ENCODE peak calls at places on chromosomes 16 and 17, in five cellular contexts. R is heart left ventricle, O is left ventricle myocardium inferior, W is right cardiac atrium, U is colonic mucosa. S is an unnamed sample.

GRCh38 chr16:71610936-71611871 is 14.8 kb upstream of the MARVELD3 start:
- DNase-seq in R (peak; percentile 41), O (peak; percentile 46), W (peak; percentile 65), U (peak; percentile 73), S (no peak)

GRCh38 chr16:50394215-50394802 is 25.5 kb upstream of the BRD7 start:
- DNase-seq in R (no peak), O (no peak), W (no peak), U (no peak), S (peak; percentile 19)

GRCh38 chr17:6299275-6299674 is 135.6 kb downstream of the AIPL1 start:
- DNase-seq in R (no peak), O (no peak), W (no peak), U (no peak), S (no peak)

GRCh38 chr17:59512844-59513383 is 52.5 kb upstream of the DHX40 start:
- DNase-seq in R (no peak), O (no peak), W (no peak), U (no peak), S (no peak)

GRCh38 chr16:15811416-15811777 is 45.4 kb downstream of the MYH11 start:
- DNase-seq in R (no peak), O (no peak), W (no peak), U (no peak), S (no peak)

GRCh38 chr17:83096401-83097220 is 17.2 kb downstream of the METRNL start:
- DNase-seq in R (no peak), O (no peak), W (no peak), U (peak; percentile 66), S (no peak)

GRCh38 chr16:85728879-85729278 is 22.0 kb downstream of the C16orf74 start:
- DNase-seq in R (no peak), O (no peak), W (no peak), U (no peak), S (no peak)

GRCh38 chr16:1183235-1183907 is 30.5 kb downstream of the CACNA1H start:
- DNase-seq in R (peak; percentile 63), O (peak; percentile 58), W (peak; percentile 55), U (peak; percentile 47), S (no peak)

GRCh38 chr16:18800674-18801196 is 614 bp downstream of the ARL6IP1 start:
- DNase-seq in R (no peak), O (no peak), W (no peak), U (peak; percentile 39), S (no peak)

GRCh38 chr17:80109713-80110446 is 8.5 kb downstream of the GAA start:
- DNase-seq in R (no peak), O (no peak), W (no peak), U (no peak), S (peak; percentile 61)

GRCh38 chr16:14672403-14672971 is 21.6 kb downstream of the PLA2G10 start:
- DNase-seq in R (no peak), O (no peak), W (no peak), U (peak; percentile 77), S (no peak)

GRCh38 chr17:16150251-16150859 is 65.0 kb downstream of the NCOR1 start:
- DNase-seq in R (no peak), O (no peak), W (no peak), U (no peak), S (no peak)

GRCh38 chr17:4433515-4434031 is at the start of gene SPNS3:
- DNase-seq in R (no peak), O (no peak), W (no peak), U (no peak), S (no peak)

GRCh38 chr17:40021471-40021961 is 6.3 kb downstream of the CSF3 start:
- DNase-seq in R (no peak), O (no peak), W (no peak), U (no peak), S (no peak)

GRCh38 chr17:38536661-38537060 is 69.1 kb downstream of the SRCIN1 start:
- DNase-seq in R (no peak), O (no peak), W (no peak), U (no peak), S (no peak)

GRCh38 chr16:75116081-75116910 is at the start of gene LDHD:
- DNase-seq in R (peak; percentile 83), O (peak; percentile 83), W (peak; percentile 87), U (peak; percentile 83), S (peak; percentile 90)

GRCh38 chr16:9408297-9408696 is 316.9 kb downstream of the HAPSTR1 start:
- DNase-seq in R (no peak), O (no peak), W (no peak), U (no peak), S (no peak)

GRCh38 chr16:66661210-66661560 is 35.4 kb downstream of the CMTM4 start:
- DNase-seq in R (no peak), O (no peak), W (no peak), U (no peak), S (no peak)

GRCh38 chr16:11094075-11094593 is 149.8 kb downstream of the CLEC16A start:
- DNase-seq in R (no peak), O (no peak), W (no peak), U (no peak), S (no peak)

GRCh38 chr17:75512946-75513666 is 2.2 kb downstream of the CASKIN2 start:
- DNase-seq in R (peak; percentile 13), O (no peak), W (no peak), U (no peak), S (no peak)

GRCh38 chr17:61122356-61122913 is 277.2 kb upstream of the TBX2 start:
- DNase-seq in R (no peak), O (no peak), W (no peak), U (no peak), S (no peak)

GRCh38 chr16:54212893-54213292 is 73.7 kb downstream of the IRX3 start:
- DNase-seq in R (no peak), O (no peak), W (no peak), U (no peak), S (no peak)

GRCh38 chr17:80997471-80998387 is 6.1 kb downstream of the CHMP6 start:
- DNase-seq in R (no peak), O (no peak), W (no peak), U (no peak), S (no peak)

GRCh38 chr17:70636517-70637133 is 467.3 kb downstream of the KCNJ2 start:
- DNase-seq in R (no peak), O (no peak), W (no peak), U (no peak), S (no peak)

GRCh38 chr16:48907906-48908634 is 298.1 kb upstream of the N4BP1 start:
- DNase-seq in R (no peak), O (no peak), W (no peak), U (no peak), S (peak; percentile 52)

GRCh38 chr16:920722-921121 is 50.1 kb downstream of the LMF1 start:
- DNase-seq in R (no peak), O (peak; percentile 35), W (peak; percentile 27), U (no peak), S (no peak)

GRCh38 chr17:46817901-46818209 is 637 bp downstream of the WNT3 start:
- DNase-seq in R (no peak), O (no peak), W (no peak), U (no peak), S (no peak)

GRCh38 chr17:46818319-46818928 is at the start of gene WNT3:
- DNase-seq in R (no peak), O (no peak), W (no peak), U (no peak), S (no peak)

GRCh38 chr17:46819906-46820351 is 1.4 kb upstream of the WNT3 start:
- DNase-seq in R (no peak), O (no peak), W (no peak), U (no peak), S (no peak)

GRCh38 chr17:46820592-46821450 is 2.3 kb upstream of the WNT3 start:
- DNase-seq in R (no peak), O (no peak), W (no peak), U (no peak), S (no peak)

GRCh38 chr17:46818929-46819859 is 702 bp upstream of the WNT3 start:
- DNase-seq in R (no peak), O (no peak), W (no peak), U (no peak), S (no peak)
- H3K27ac ChIP-seq in R (no peak overlapping the region), O (no peak overlapping the region), W (no peak overlapping the region), U (no peak overlapping the region), S (no peak overlapping the region)

GRCh38 chr17:1298616-1299015 is 19.2 kb downstream of the TRARG1 start:
- DNase-seq in R (no peak), O (no peak), W (no peak), U (no peak), S (no peak)
- H3K4me3 ChIP-seq in R (no peak overlapping the region), O (no peak overlapping the region), W (no peak overlapping the region), U (no peak overlapping the region), S (no peak overlapping the region)

GRCh38 chr17:63834431-63835166 is 7.1 kb upstream of the FTSJ3 start:
- DNase-seq in R (peak; percentile 47), O (no peak), W (no peak), U (no peak), S (peak; percentile 70)
- H3K27ac ChIP-seq in R (no peak overlapping the region), O (peak overlapping the region; percentile 50), W (peak overlapping the region; percentile 13), U (no peak overlapping the region), S (no peak overlapping the region)

GRCh38 chr16:20807822-20808207 is 1.5 kb downstream of the REXO5 start:
- DNase-seq in R (no peak), O (no peak), W (no peak), U (no peak), S (no peak)
- H3K4me3 ChIP-seq in R (no peak overlapping the region), O (no peak overlapping the region), W (no peak overlapping the region), U (no peak overlapping the region), S (no peak overlapping the region)

DNA sequence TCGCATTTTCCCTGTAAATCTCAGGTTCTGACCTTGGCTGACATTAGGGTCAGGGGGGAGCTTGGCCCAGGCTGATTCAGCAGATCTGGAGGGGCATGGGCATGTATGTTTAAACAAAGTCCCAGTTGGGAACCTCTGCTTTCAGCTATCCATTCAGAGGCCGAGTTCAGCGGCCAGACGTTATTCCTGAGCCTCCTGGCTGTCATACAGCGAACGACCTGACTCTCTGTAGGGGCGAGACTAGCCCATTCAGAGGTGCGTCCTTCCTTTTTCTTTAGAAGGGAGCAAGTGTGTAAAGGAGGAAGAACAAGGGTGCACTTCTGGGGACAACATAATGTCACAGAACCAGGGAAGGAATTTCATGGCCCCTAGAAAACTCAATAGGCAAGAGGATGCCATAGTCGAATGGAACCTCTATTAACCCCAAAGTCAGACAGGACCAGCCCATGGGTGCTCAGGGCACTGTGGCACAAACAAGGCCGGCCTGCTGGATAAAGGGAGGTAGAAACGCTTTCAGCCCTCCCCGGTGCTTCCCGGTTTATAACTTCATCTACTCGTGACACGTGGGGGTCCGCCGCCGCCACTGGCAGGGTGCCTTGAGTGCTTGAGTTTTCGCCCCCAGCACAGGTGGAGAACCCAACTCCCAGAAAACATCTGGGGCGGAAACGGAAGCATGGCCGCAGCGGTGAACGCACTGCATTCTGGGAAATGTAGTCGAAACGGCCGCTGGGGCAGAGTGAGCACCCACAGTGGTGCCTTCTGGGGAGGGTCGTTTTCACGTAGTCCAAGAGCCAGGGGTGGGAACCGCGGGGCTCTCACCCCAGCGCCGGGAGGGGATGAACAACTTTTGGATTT is 33.2 kb upstream of the PLCG2 start:
- DNase-seq in R (peak; percentile 76), O (peak; percentile 75), W (peak; percentile 65), U (peak; percentile 78), S (no peak)
- H3K27ac ChIP-seq in R (no peak overlapping the region), O (no peak overlapping the region), W (no peak overlapping the region), U (no peak overlapping the region), S (no peak overlapping the region)

S was measured in coronary artery.